ENCODE peak calls at places on chromosome 22, in ten cellular contexts. L is endodermal cell, B is uterus, R is hepatocyte, E is SJSA1, K is colonic mucosa, D is mesendoderm, T is endothelial cell of umbilical vein, Q is brain microvascular endothelial cell, U is heart right ventricle. H is an unnamed sample.

GRCh38 chr22:20117656-20118571 is 888 bp upstream of the TRMT2A start:
- DNase-seq in D (peak; percentile 21), T (peak; percentile 25), B (no peak), U (peak; percentile 27), K (no peak), E (no peak), L (no peak), R (peak; percentile 56), Q (peak; percentile 6), H (no peak)

GRCh38 chr22:30830907-30831306 is 136.2 kb downstream of the OSBP2 start:
- DNase-seq in T (peak; percentile 92), U (no peak), D (peak; percentile 30), E (peak; percentile 83), B (no peak), R (no peak), L (peak; percentile 58), K (peak; percentile 67), Q (peak; percentile 89), H (no peak)

GRCh38 chr22:20811171-20811570 is 37.3 kb downstream of the SERPIND1 start:
- DNase-seq in K (no peak), Q (no peak), E (no peak), L (no peak), D (no peak), B (no peak), R (no peak), U (no peak), T (no peak), H (no peak)

GRCh38 chr22:41834005-41834975 is 1.4 kb downstream of the SREBF2 start:
- DNase-seq in E (no peak), L (no peak), D (no peak), R (no peak), Q (no peak), T (peak; percentile 15), K (no peak), B (no peak), U (no peak), H (no peak)

GRCh38 chr22:21766933-21767462 is 31.4 kb upstream of the YPEL1 start:
- DNase-seq in Q (no peak), U (no peak), B (no peak), T (no peak), D (no peak), R (no peak), E (no peak), K (no peak), L (no peak), H (no peak)

GRCh38 chr22:22154068-22154467 is 90.5 kb upstream of the VPREB1 start:
- DNase-seq in D (no peak), E (no peak), T (no peak), K (no peak), U (no peak), B (no peak), Q (no peak), R (no peak), L (no peak), H (no peak)

GRCh38 chr22:30241576-30242371 is 4.8 kb downstream of the LIF start:
- DNase-seq in K (no peak), R (no peak), U (no peak), B (no peak), L (no peak), E (no peak), Q (no peak), T (no peak), D (no peak), H (no peak)

GRCh38 chr22:37824674-37825641 is 1.8 kb downstream of the GALR3 start:
- DNase-seq in R (no peak), Q (no peak), T (no peak), D (peak; percentile 51), K (no peak), U (no peak), E (no peak), B (no peak), L (peak; percentile 82), H (no peak)

GRCh38 chr22:18114495-18114894 is 3.9 kb downstream of the TUBA8 start:
- DNase-seq in E (no peak), Q (no peak), L (no peak), T (no peak), D (no peak), R (no peak), K (no peak), U (no peak), B (no peak), H (no peak)

GRCh38 chr22:37747090-37747714 is 50.4 kb downstream of the TRIOBP start:
- DNase-seq in T (peak; percentile 64), U (no peak), E (peak; percentile 83), Q (peak; percentile 15), K (peak; percentile 60), R (peak; percentile 48), L (peak; percentile 73), B (peak; percentile 57), D (peak; percentile 60), H (no peak)

GRCh38 chr22:49084203-49084602 is 743.5 kb downstream of the BRD1 start:
- DNase-seq in R (no peak), D (peak; percentile 74), B (no peak), U (no peak), L (no peak), E (no peak), K (no peak), T (no peak), Q (no peak), H (no peak)

GRCh38 chr22:45877036-45877380 is 100.0 kb downstream of the WNT7B start:
- DNase-seq in R (no peak), U (no peak), D (no peak), Q (no peak), B (no peak), E (no peak), K (no peak), L (no peak), T (no peak), H (peak; percentile 0)
- H3K27me3 ChIP-seq in R (peaks cover 15% of the 10 kb centered on the region), U (peaks cover 47% of the 10 kb centered on the region), D (peaks cover 20% of the 10 kb centered on the region), Q (peaks cover 51% of the 10 kb centered on the region), B (no peaks in the 10 kb centered on the region), E (no peaks in the 10 kb centered on the region), K (peaks cover 29% of the 10 kb centered on the region), L (peaks cover 28% of the 10 kb centered on the region), T (peaks cover 45% of the 10 kb centered on the region), H (no peaks in the 10 kb centered on the region)

GRCh38 chr22:27811778-27812177 is 10.2 kb upstream of the MN1 start:
- DNase-seq in K (no peak), L (no peak), Q (no peak), B (no peak), T (no peak), E (no peak), D (no peak), U (no peak), R (no peak), H (no peak)
- H3K27ac ChIP-seq in K (no peak overlapping the region), L (no peak overlapping the region), Q (no peak overlapping the region), B (no peak overlapping the region), T (no peak overlapping the region), E (no peak overlapping the region), D (no peak overlapping the region), U (no peak overlapping the region), R (no peak overlapping the region), H (no peak overlapping the region)

DNA sequence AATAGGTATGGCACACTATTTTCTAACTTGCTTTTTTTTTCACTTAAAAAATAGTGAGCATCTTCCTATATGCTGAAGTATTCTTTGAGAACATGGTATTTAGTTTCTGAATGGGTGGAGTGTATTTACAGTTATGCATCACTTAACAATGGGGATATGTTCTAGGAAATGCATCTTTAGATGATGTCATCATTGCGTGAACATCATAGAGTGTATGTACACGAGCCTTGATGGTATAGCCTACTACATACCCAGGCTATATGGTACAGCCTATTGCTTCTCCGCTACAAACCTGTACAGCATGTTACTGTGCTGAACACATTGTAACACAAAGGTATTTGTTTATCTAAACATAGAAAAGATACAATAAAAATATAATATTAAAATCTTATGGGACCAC is 124.3 kb upstream of the ASPHD2 start:
- DNase-seq in K (no peak), E (no peak), R (no peak), T (no peak), B (no peak), Q (no peak), U (no peak), D (no peak), L (no peak), H (no peak)
- H3K27me3 ChIP-seq in K (no peaks in the 10 kb centered on the region), E (peaks cover 65% of the 10 kb centered on the region), R (peaks cover 30% of the 10 kb centered on the region), T (no peaks in the 10 kb centered on the region), B (no peaks in the 10 kb centered on the region), Q (no peaks in the 10 kb centered on the region), U (peaks cover 69% of the 10 kb centered on the region), D (no peaks in the 10 kb centered on the region), L (no peaks in the 10 kb centered on the region), H (no peaks in the 10 kb centered on the region)

DNA sequence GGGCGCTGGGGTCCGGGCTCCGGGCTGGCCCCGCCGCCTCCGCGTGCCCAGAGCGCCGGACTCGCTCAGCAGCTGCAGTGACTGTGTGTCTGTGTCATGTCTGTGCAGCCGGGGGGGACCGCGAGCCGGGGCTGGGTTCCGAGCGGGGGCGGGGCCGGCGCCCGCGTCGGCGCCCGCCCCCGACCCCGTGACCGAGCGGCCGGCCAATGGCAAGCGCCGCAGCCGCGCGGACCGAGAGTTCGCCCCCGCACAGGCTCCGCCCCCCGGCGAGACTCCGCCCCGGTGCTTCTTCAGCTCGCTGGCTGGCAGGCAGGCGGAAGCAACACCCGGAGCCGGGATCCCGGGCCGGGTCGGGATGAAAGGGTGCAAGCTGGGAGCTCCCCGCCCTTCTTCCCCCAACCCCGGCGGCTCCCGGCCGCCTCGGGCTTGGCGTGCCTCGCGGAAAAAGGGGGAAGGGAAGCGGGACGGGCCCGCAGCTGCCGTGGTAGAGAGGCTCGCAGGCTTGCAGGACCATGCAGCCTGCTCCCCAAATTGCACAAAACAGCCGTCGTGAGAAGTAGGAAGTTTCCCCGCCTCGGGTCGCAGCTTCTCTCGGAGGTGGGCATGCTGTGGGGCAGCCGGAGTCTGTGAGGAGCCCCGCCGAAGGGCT is 775 bp upstream of the LARGE1 start:
- DNase-seq in D (peak; percentile 98), L (peak; percentile 100), R (peak; percentile 99), U (peak; percentile 99), T (peak; percentile 84), E (peak; percentile 99), Q (peak; percentile 96), K (peak; percentile 100), B (peak; percentile 100), H (peak; percentile 95)
- H3K27ac ChIP-seq in D (peak overlapping the region; percentile 30), L (peak overlapping the region; percentile 65), R (peak overlapping the region; percentile 80), U (no peak overlapping the region), T (no peak overlapping the region), E (no peak overlapping the region), Q (no peak overlapping the region), K (peak overlapping the region; percentile 68), B (peak overlapping the region; percentile 93), H (peak overlapping the region; percentile 79)